ENCODE peak calls at places on chromosomes 16 and 17, in eight cellular contexts. P, M, E, O, B, D, C and X are unnamed samples.

GRCh38 chr16:67165121-67166034 is 833 bp downstream of the HSF4 start:
- DNase-seq in P (no peak), M (no peak), E (no peak), O (no peak), B (no peak), D (no peak), C (no peak), X (no peak)

GRCh38 chr17:67046398-67046797 is 2.0 kb downstream of the CACNG1 start:
- DNase-seq in P (no peak), M (no peak), E (no peak), O (no peak), B (no peak), D (no peak), C (no peak), X (no peak)

GRCh38 chr16:88690341-88691128 is 4.2 kb upstream of the SNAI3 start:
- DNase-seq in P (no peak), M (no peak), E (no peak), O (no peak), B (no peak), D (no peak), C (no peak), X (no peak)

GRCh38 chr16:54370653-54371052 is 84.1 kb upstream of the IRX3 start:
- DNase-seq in P (no peak), M (no peak), E (no peak), O (no peak), B (no peak), D (no peak), C (no peak), X (no peak)

GRCh38 chr16:81553080-81553813 is 108.6 kb downstream of the CMIP start:
- DNase-seq in P (no peak), M (no peak), E (no peak), O (no peak), B (no peak), D (peak), C (no peak), X (no peak)

GRCh38 chr17:59300941-59301340 is 30.5 kb upstream of the YPEL2 start:
- DNase-seq in P (no peak), M (no peak), E (no peak), O (no peak), B (no peak), D (no peak), C (no peak), X (no peak)

GRCh38 chr16:89357055-89357454 is 133.3 kb downstream of the ANKRD11 start:
- DNase-seq in P (peak), M (no peak), E (no peak), O (no peak), B (no peak), D (no peak), C (no peak), X (no peak)

GRCh38 chr16:46972429-46972970 is 974 bp downstream of the DNAJA2 start:
- DNase-seq in P (no peak), M (no peak), E (no peak), O (no peak), B (no peak), D (no peak), C (no peak), X (no peak)

GRCh38 chr17:78351449-78352006 is 8.3 kb downstream of the SOCS3 start:
- DNase-seq in P (no peak), M (no peak), E (no peak), O (no peak), B (no peak), D (peak), C (peak), X (no peak)

GRCh38 chr16:2964416-2965223 is 545 bp downstream of the KREMEN2 start:
- DNase-seq in P (peak), M (peak), E (no peak), O (no peak), B (no peak), D (no peak), C (no peak), X (no peak)

GRCh38 chr17:81831563-81831956 is 1.5 kb downstream of the MCRIP1 start:
- DNase-seq in P (no peak), M (no peak), E (no peak), O (no peak), B (no peak), D (no peak), C (no peak), X (no peak)

GRCh38 chr16:19393226-19394074 is 24.2 kb upstream of the TMC5 start:
- DNase-seq in P (no peak), M (no peak), E (no peak), O (no peak), B (no peak), D (no peak), C (no peak), X (no peak)

GRCh38 chr17:80662557-80662956 is 117.9 kb downstream of the RPTOR start:
- DNase-seq in P (no peak), M (no peak), E (no peak), O (no peak), B (no peak), D (no peak), C (no peak), X (no peak)

GRCh38 chr16:64445649-64446048 is 676.2 kb downstream of the CDH11 start:
- DNase-seq in P (no peak), M (no peak), E (no peak), O (no peak), B (no peak), D (no peak), C (no peak), X (no peak)

GRCh38 chr16:85271198-85271597 is 158.9 kb upstream of the CIBAR2 start:
- DNase-seq in P (no peak), M (no peak), E (no peak), O (no peak), B (no peak), D (no peak), C (no peak), X (no peak)